ENCODE peak calls at places on chromosomes 16 and 17, in four cellular contexts. H, J, Z and W are unnamed samples.
A peak's percentile ranks its signal among the peaks of the same experiment; 100 is the strongest.

GRCh38 chr17:78785011-78785662 is 3.1 kb upstream of the CYTH1 start:
- DNase-seq in H (no peak), J (no peak), Z (no peak), W (no peak)

GRCh38 chr16:69471121-69471520 is 46.7 kb downstream of the CYB5B start:
- DNase-seq in H (no peak), J (no peak), Z (no peak), W (no peak)

GRCh38 chr17:49850772-49851386 is 3.0 kb upstream of the TAC4 start:
- DNase-seq in H (peak; percentile 60), J (no peak), Z (no peak), W (peak; percentile 66)

GRCh38 chr16:49287572-49287971 is 5.9 kb upstream of the CBLN1 start:
- DNase-seq in H (no peak), J (no peak), Z (peak; percentile 84), W (peak; percentile 59)

GRCh38 chr16:252366-253337 is 18.0 kb downstream of the FAM234A start:
- DNase-seq in H (no peak), J (no peak), Z (no peak), W (no peak)

GRCh38 chr16:27445502-27446175 is 43.7 kb downstream of the IL21R start:
- DNase-seq in H (no peak), J (no peak), Z (no peak), W (no peak)

GRCh38 chr16:2090819-2091721 is 43.3 kb downstream of the TSC2 start:
- DNase-seq in H (peak; percentile 97), J (no peak), Z (peak; percentile 88), W (peak; percentile 91)

GRCh38 chr16:24035127-24035842 is 199.5 kb downstream of the PRKCB start:
- DNase-seq in H (no peak), J (no peak), Z (no peak), W (no peak)

GRCh38 chr17:46916211-46916610 is 6.7 kb upstream of the GOSR2 start:
- DNase-seq in H (no peak), J (peak; percentile 21), Z (no peak), W (no peak)

GRCh38 chr16:14502932-14503741 is 126.9 kb downstream of the PARN start:
- DNase-seq in H (no peak), J (peak; percentile 76), Z (no peak), W (no peak)

GRCh38 chr17:46195217-46195855 is 2.1 kb upstream of the KANSL1 start:
- DNase-seq in H (no peak), J (no peak), Z (no peak), W (no peak)

GRCh38 chr17:45812102-45812501 is 28.0 kb downstream of the CRHR1 start:
- DNase-seq in H (no peak), J (no peak), Z (peak; percentile 51), W (no peak)

GRCh38 chr17:16916557-16916920 is 55.4 kb downstream of the TNFRSF13B start:
- DNase-seq in H (peak; percentile 33), J (no peak), Z (no peak), W (no peak)

GRCh38 chr17:3889613-3890012 is 3.2 kb downstream of the CAMKK1 start:
- DNase-seq in H (no peak), J (no peak), Z (no peak), W (no peak)

GRCh38 chr17:79843917-79844815 is 4.9 kb upstream of the CBX4 start:
- DNase-seq in H (peak; percentile 78), J (peak; percentile 61), Z (no peak), W (peak; percentile 70)

GRCh38 chr17:8789743-8790142 is 9.4 kb downstream of the MFSD6L start:
- DNase-seq in H (no peak), J (no peak), Z (peak; percentile 18), W (peak; percentile 42)

GRCh38 chr17:65783845-65784334 is 222.4 kb upstream of the AXIN2 start:
- DNase-seq in H (no peak), J (peak; percentile 94), Z (no peak), W (no peak)

GRCh38 chr16:30503403-30504296 is 22.7 kb downstream of the ZNF768 start:
- DNase-seq in H (no peak), J (no peak), Z (no peak), W (no peak)

GRCh38 chr16:87993901-87994300 is 42.7 kb downstream of the BANP start:
- DNase-seq in H (no peak), J (no peak), Z (no peak), W (no peak)

GRCh38 chr16:87202346-87202745 is 114.8 kb downstream of the C16orf95 start:
- DNase-seq in H (no peak), J (peak; percentile 30), Z (no peak), W (no peak)

GRCh38 chr16:89089142-89089541 is 4.5 kb upstream of the ACSF3 start:
- DNase-seq in H (peak; percentile 57), J (no peak), Z (peak; percentile 25), W (no peak)

GRCh38 chr17:68421486-68421885 is 35.8 kb downstream of the WIPI1 start:
- DNase-seq in H (no peak), J (no peak), Z (no peak), W (no peak)

GRCh38 chr17:75854111-75854748 is 905 bp downstream of the WBP2 start:
- DNase-seq in H (no peak), J (peak; percentile 57), Z (peak; percentile 84), W (peak; percentile 44)

GRCh38 chr17:41176744-41177387 is 1.2 kb downstream of the KRTAP4-2 start:
- DNase-seq in H (no peak), J (no peak), Z (no peak), W (no peak)

GRCh38 chr17:82874011-82874835 is 34.4 kb upstream of the ZNF750 start:
- DNase-seq in H (no peak), J (no peak), Z (no peak), W (no peak)

GRCh38 chr17:82875418-82875856 is 35.6 kb upstream of the ZNF750 start:
- DNase-seq in H (peak; percentile 71), J (no peak), Z (peak; percentile 77), W (peak; percentile 81)

GRCh38 chr17:82876602-82877391 is 37.0 kb upstream of the ZNF750 start:
- DNase-seq in H (no peak), J (peak; percentile 78), Z (peak; percentile 57), W (peak; percentile 69)

GRCh38 chr17:82878545-82878944 is 38.7 kb upstream of the ZNF750 start:
- DNase-seq in H (no peak), J (no peak), Z (no peak), W (no peak)

GRCh38 chr17:82876149-82876548 is 36.3 kb upstream of the ZNF750 start:
- DNase-seq in H (no peak), J (peak; percentile 57), Z (peak; percentile 23), W (no peak)
- H4K5ac ChIP-seq in H (no peak overlapping the region), J (no peak overlapping the region), Z (no peak overlapping the region), W (no peak overlapping the region)

DNA sequence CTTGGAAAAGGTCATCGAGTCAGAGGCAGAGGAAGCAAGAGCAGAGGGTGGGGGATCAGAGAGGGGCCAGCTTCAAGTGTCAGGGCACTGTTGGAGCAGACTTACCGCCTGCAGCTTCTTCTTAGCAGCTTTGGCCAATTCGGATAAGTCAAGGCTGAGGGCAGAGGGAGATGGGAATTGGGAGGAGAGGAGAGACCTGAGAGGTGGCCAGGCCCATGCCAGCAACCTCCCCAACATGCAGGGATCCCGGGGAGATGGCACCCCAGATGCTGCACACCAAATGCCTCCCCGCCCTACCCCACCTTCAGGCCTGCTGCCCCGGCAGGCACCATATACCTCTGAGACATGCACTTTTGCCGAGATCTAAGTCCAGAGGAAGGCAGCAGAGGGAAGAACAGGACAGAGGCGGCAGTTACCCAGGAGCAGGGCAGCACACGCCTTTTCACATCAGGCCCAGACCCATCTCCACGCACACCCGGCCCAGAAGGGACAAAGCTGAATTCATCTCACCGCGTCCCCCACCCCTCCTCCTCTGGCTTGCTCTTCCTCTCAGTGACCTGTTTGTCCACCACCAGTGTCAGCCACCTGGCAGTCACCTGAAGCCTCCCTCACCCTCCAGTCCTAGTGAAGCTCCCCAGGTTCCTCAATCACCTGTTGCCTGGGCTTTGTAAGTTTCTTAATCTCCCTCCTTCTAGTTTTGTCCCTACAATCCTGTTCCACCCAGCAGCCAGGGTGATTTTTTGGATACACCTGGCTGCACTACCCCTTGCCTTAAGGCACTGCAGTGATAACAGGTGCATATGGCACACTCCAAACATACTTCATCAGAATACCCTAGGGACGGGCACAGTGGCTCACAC is 10.4 kb downstream of the TP53I13 start:
- DNase-seq in H (no peak), J (no peak), Z (no peak), W (no peak)
- H4K5ac ChIP-seq in H (no peak overlapping the region), J (no peak overlapping the region), Z (no peak overlapping the region), W (no peak overlapping the region)

GRCh38 chr16:79593754-79594153 is 6.8 kb downstream of the MAF start:
- DNase-seq in H (no peak), J (no peak), Z (no peak), W (no peak)
- H4K5ac ChIP-seq in H (no peak overlapping the region), J (no peak overlapping the region), Z (no peak overlapping the region), W (no peak overlapping the region)

GRCh38 chr17:48757524-48757961 is 29.0 kb upstream of the HOXB13 start:
- DNase-seq in H (no peak), J (no peak), Z (no peak), W (no peak)

GRCh38 chr17:48756816-48757215 is 28.3 kb upstream of the HOXB13 start:
- DNase-seq in H (no peak), J (no peak), Z (no peak), W (no peak)

GRCh38 chr17:48754500-48755261 is 26.1 kb upstream of the HOXB13 start:
- DNase-seq in H (peak; percentile 75), J (no peak), Z (no peak), W (peak; percentile 92)

GRCh38 chr17:48753794-48754499 is 25.4 kb upstream of the HOXB13 start:
- DNase-seq in H (no peak), J (no peak), Z (no peak), W (no peak)

GRCh38 chr17:48755346-48755745 is 26.8 kb upstream of the HOXB13 start:
- DNase-seq in H (no peak), J (no peak), Z (no peak), W (no peak)
- H4K5ac ChIP-seq in H (no peak overlapping the region), J (no peak overlapping the region), Z (no peak overlapping the region), W (no peak overlapping the region)